ENCODE peak calls at places on chromosomes 13 and 19, in nine cellular contexts. One of them, this sample, is unnamed.

GRCh38 chr13:86006317-86006716 is 207.1 kb upstream of the SLITRK6 start:
- DNase-seq in AG10803: no peak
- DNase-seq in mucosa of descending colon: no peak
- DNase-seq in thoracic aorta: no peak
- DNase-seq in psoas muscle: no peak
- DNase-seq in left lung: no peak
- DNase-seq in uterus: no peak
- DNase-seq in heart right ventricle: no peak
- DNase-seq in fibroblast of the aortic adventitia: no peak
- DNase-seq in this sample: no peak

GRCh38 chr13:110123041-110123809 is 183.7 kb downstream of the COL4A1 start:
- DNase-seq in AG10803: no peak
- DNase-seq in heart right ventricle: no peak
- DNase-seq in mucosa of descending colon: no peak
- DNase-seq in thoracic aorta: no peak
- DNase-seq in left lung: no peak
- DNase-seq in uterus: no peak
- DNase-seq in psoas muscle: no peak
- DNase-seq in fibroblast of the aortic adventitia: no peak
- DNase-seq in this sample: no peak

GRCh38 chr13:97329331-97329730 is 104.6 kb upstream of the RAP2A start:
- DNase-seq in psoas muscle: no peak
- DNase-seq in mucosa of descending colon: no peak
- DNase-seq in heart right ventricle: no peak
- DNase-seq in uterus: no peak
- DNase-seq in fibroblast of the aortic adventitia: peak
- DNase-seq in thoracic aorta: no peak
- DNase-seq in AG10803: peak
- DNase-seq in left lung: no peak
- DNase-seq in this sample: no peak

GRCh38 chr19:18594096-18594823 is 5.7 kb downstream of the REX1BD start:
- DNase-seq in left lung: peak
- DNase-seq in heart right ventricle: peak
- DNase-seq in psoas muscle: peak
- DNase-seq in AG10803: peak
- DNase-seq in uterus: peak
- DNase-seq in fibroblast of the aortic adventitia: peak
- DNase-seq in mucosa of descending colon: peak
- DNase-seq in thoracic aorta: no peak
- DNase-seq in this sample: peak

GRCh38 chr13:96041326-96042092 is 11.7 kb downstream of the UGGT2 start:
- DNase-seq in heart right ventricle: no peak
- DNase-seq in psoas muscle: no peak
- DNase-seq in mucosa of descending colon: no peak
- DNase-seq in left lung: no peak
- DNase-seq in fibroblast of the aortic adventitia: no peak
- DNase-seq in uterus: no peak
- DNase-seq in AG10803: no peak
- DNase-seq in thoracic aorta: no peak
- DNase-seq in this sample: no peak

GRCh38 chr19:35110974-35111373 is 4.6 kb upstream of the FXYD3 start:
- DNase-seq in fibroblast of the aortic adventitia: no peak
- DNase-seq in left lung: no peak
- DNase-seq in thoracic aorta: no peak
- DNase-seq in uterus: no peak
- DNase-seq in AG10803: no peak
- DNase-seq in psoas muscle: no peak
- DNase-seq in mucosa of descending colon: no peak
- DNase-seq in heart right ventricle: no peak
- DNase-seq in this sample: no peak

GRCh38 chr19:54551950-54552912 is 21.4 kb upstream of the LILRA2 start:
- DNase-seq in mucosa of descending colon: no peak
- DNase-seq in uterus: no peak
- DNase-seq in left lung: peak
- DNase-seq in fibroblast of the aortic adventitia: no peak
- DNase-seq in thoracic aorta: no peak
- DNase-seq in psoas muscle: peak
- DNase-seq in heart right ventricle: peak
- DNase-seq in AG10803: no peak
- DNase-seq in this sample: no peak

GRCh38 chr19:35519291-35519690 is 5.8 kb upstream of the DMKN start:
- DNase-seq in mucosa of descending colon: no peak
- DNase-seq in fibroblast of the aortic adventitia: peak
- DNase-seq in thoracic aorta: no peak
- DNase-seq in AG10803: peak
- DNase-seq in left lung: no peak
- DNase-seq in psoas muscle: no peak
- DNase-seq in uterus: no peak
- DNase-seq in heart right ventricle: no peak
- DNase-seq in this sample: no peak

GRCh38 chr13:114111577-114111976 is 20.8 kb downstream of the RASA3 start:
- DNase-seq in mucosa of descending colon: no peak
- DNase-seq in heart right ventricle: no peak
- DNase-seq in left lung: peak
- DNase-seq in thoracic aorta: no peak
- DNase-seq in psoas muscle: peak
- DNase-seq in AG10803: peak
- DNase-seq in uterus: no peak
- DNase-seq in fibroblast of the aortic adventitia: no peak
- DNase-seq in this sample: no peak

GRCh38 chr13:114110091-114110829 is 22.2 kb downstream of the RASA3 start:
- DNase-seq in heart right ventricle: no peak
- DNase-seq in AG10803: peak
- DNase-seq in left lung: peak
- DNase-seq in psoas muscle: peak
- DNase-seq in mucosa of descending colon: peak
- DNase-seq in uterus: peak
- DNase-seq in thoracic aorta: no peak
- DNase-seq in fibroblast of the aortic adventitia: no peak
- DNase-seq in this sample: no peak

GRCh38 chr13:114112826-114113322 is 19.5 kb downstream of the RASA3 start:
- DNase-seq in psoas muscle: peak
- DNase-seq in AG10803: no peak
- DNase-seq in fibroblast of the aortic adventitia: no peak
- DNase-seq in uterus: peak
- DNase-seq in left lung: peak
- DNase-seq in mucosa of descending colon: peak
- DNase-seq in thoracic aorta: no peak
- DNase-seq in heart right ventricle: no peak
- DNase-seq in this sample: no peak

GRCh38 chr13:114113961-114114360 is 18.5 kb downstream of the RASA3 start:
- DNase-seq in left lung: peak
- DNase-seq in psoas muscle: no peak
- DNase-seq in uterus: no peak
- DNase-seq in fibroblast of the aortic adventitia: no peak
- DNase-seq in mucosa of descending colon: peak
- DNase-seq in thoracic aorta: no peak
- DNase-seq in heart right ventricle: no peak
- DNase-seq in AG10803: no peak
- DNase-seq in this sample: no peak

GRCh38 chr13:114112231-114112825 is 20.1 kb downstream of the RASA3 start:
- DNase-seq in uterus: peak
- DNase-seq in mucosa of descending colon: peak
- DNase-seq in psoas muscle: peak
- DNase-seq in heart right ventricle: no peak
- DNase-seq in fibroblast of the aortic adventitia: no peak
- DNase-seq in thoracic aorta: no peak
- DNase-seq in AG10803: no peak
- DNase-seq in left lung: peak
- DNase-seq in this sample: no peak
- H3K4me3 ChIP-seq in uterus: no peak
- H3K4me3 ChIP-seq in mucosa of descending colon: no peak
- H3K4me3 ChIP-seq in psoas muscle: peak
- H3K4me3 ChIP-seq in heart right ventricle: no peak
- H3K4me3 ChIP-seq in fibroblast of the aortic adventitia: no peak
- H3K4me3 ChIP-seq in thoracic aorta: no peak
- H3K4me3 ChIP-seq in AG10803: no peak
- H3K4me3 ChIP-seq in left lung: no peak
- H3K4me3 ChIP-seq in this sample: no peak

DNA sequence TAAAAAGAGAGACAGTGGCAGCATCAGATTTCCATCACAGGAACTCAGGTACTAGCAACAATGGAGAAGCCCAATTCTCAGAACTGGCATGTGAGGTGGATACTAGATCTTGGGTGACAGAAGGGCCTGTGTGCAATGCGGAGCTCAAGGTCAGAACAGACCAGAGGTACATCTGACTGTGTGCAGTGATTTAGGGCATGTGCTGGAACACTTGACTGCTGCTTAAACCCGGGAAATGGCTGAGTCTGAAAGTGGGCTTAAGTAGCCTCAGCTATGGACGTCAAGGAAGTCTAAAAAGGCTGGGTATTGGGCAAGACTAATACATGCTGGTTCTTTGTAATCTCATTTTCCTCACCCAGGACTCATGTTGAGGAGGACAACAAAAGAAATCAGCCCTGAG is 182.2 kb downstream of the LACC1 start:
- DNase-seq in left lung: no peak
- DNase-seq in thoracic aorta: no peak
- DNase-seq in uterus: no peak
- DNase-seq in psoas muscle: no peak
- DNase-seq in fibroblast of the aortic adventitia: no peak
- DNase-seq in AG10803: no peak
- DNase-seq in mucosa of descending colon: no peak
- DNase-seq in heart right ventricle: no peak
- DNase-seq in this sample: no peak
- H3K4me3 ChIP-seq in left lung: no peak
- H3K4me3 ChIP-seq in thoracic aorta: no peak
- H3K4me3 ChIP-seq in uterus: no peak
- H3K4me3 ChIP-seq in psoas muscle: no peak
- H3K4me3 ChIP-seq in fibroblast of the aortic adventitia: no peak
- H3K4me3 ChIP-seq in AG10803: no peak
- H3K4me3 ChIP-seq in mucosa of descending colon: no peak
- H3K4me3 ChIP-seq in heart right ventricle: no peak
- H3K4me3 ChIP-seq in this sample: no peak

DNA sequence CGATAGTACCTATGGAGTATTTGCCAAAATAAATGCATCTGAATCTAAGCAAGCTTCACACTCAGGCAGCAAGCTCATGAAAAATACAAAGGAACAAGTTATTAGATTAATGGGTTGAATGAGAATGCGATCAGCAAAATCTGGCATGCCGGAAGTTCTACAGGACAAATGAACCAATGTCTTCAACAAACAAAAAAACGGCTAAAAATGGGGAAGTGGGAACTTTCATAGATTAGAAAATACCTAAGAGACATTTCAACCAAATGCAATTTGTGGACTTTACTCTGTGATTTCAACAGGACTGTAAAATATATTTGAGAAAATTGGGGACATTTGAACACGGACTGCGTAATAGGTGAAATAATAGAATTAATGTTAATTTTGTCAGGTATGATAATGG is 22.4 kb upstream of the RNASEH2B start:
- DNase-seq in AG10803: no peak
- DNase-seq in fibroblast of the aortic adventitia: no peak
- DNase-seq in heart right ventricle: no peak
- DNase-seq in left lung: no peak
- DNase-seq in thoracic aorta: no peak
- DNase-seq in psoas muscle: no peak
- DNase-seq in mucosa of descending colon: no peak
- DNase-seq in uterus: no peak
- DNase-seq in this sample: no peak
- H3K4me3 ChIP-seq in AG10803: no peak
- H3K4me3 ChIP-seq in fibroblast of the aortic adventitia: no peak
- H3K4me3 ChIP-seq in heart right ventricle: no peak
- H3K4me3 ChIP-seq in left lung: no peak
- H3K4me3 ChIP-seq in thoracic aorta: no peak
- H3K4me3 ChIP-seq in psoas muscle: no peak
- H3K4me3 ChIP-seq in mucosa of descending colon: no peak
- H3K4me3 ChIP-seq in uterus: no peak
- H3K4me3 ChIP-seq in this sample: no peak

DNA sequence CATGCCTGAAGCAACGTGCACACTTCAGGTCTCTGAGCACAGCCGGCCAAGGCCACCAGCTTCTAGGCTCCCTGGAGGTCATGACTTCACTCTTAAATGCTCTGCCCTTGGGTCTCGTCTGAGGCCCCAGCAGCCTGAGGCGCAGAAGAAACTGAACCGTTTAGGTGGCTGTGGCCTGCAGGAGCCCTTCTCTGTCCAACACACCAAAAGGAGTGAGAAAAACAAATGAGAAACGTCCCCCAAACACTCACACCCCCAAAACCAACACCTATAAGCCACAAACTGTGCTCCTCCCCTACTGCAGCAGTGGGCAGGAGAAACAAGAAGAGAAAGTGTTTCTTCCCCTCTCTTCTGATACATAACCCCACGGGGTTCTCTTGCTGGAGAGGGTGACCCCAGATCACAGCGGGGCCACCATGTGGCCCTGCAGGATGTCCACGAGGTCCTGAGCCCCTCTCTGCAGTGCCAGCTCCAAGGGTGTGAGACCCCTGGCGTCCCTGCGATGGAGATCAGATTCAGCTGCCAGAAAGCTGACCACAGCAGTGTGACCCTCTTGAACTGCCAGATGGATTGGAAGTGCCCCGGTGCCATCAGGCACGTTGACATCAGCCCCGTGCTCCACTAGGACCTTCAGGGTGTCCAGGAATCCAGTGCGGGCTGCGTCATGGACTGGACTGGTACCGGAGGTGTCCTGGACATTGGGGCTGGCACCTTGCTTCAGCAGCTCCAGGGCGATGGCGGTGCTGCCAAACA is 1.0 kb upstream of the KRI1 start:
- DNase-seq in thoracic aorta: no peak
- DNase-seq in uterus: no peak
- DNase-seq in left lung: no peak
- DNase-seq in mucosa of descending colon: peak
- DNase-seq in heart right ventricle: no peak
- DNase-seq in fibroblast of the aortic adventitia: no peak
- DNase-seq in psoas muscle: no peak
- DNase-seq in AG10803: no peak
- DNase-seq in this sample: no peak
- H3K4me3 ChIP-seq in thoracic aorta: peak
- H3K4me3 ChIP-seq in uterus: peak
- H3K4me3 ChIP-seq in left lung: no peak
- H3K4me3 ChIP-seq in mucosa of descending colon: no peak
- H3K4me3 ChIP-seq in heart right ventricle: peak
- H3K4me3 ChIP-seq in fibroblast of the aortic adventitia: peak
- H3K4me3 ChIP-seq in psoas muscle: peak
- H3K4me3 ChIP-seq in AG10803: peak
- H3K4me3 ChIP-seq in this sample: peak

This sample was measured in skeletal muscle cell.